ENCODE peak calls at places on chromosome 18, in four cellular contexts. F is A549, V is lower lobe of right lung, H is heart left ventricle. W is an unnamed sample.
A peak's percentile ranks its signal among the peaks of the same experiment; 100 is the strongest.

GRCh38 chr18:21210278-21210677 is 31.8 kb upstream of the GREB1L start:
- DNase-seq in V (no peak), H (no peak), F (no peak), W (no peak)

GRCh38 chr18:70288851-70289328 is at the start of gene SOCS6:
- DNase-seq in H (peak; percentile 73), F (no peak), V (peak; percentile 74), W (peak; percentile 63)

GRCh38 chr18:13452448-13452811 is 233.9 kb downstream of the LDLRAD4 start:
- DNase-seq in F (peak; percentile 10), V (no peak), H (no peak), W (no peak)

GRCh38 chr18:54440292-54440691 is 82.6 kb downstream of the C18orf54 start:
- DNase-seq in V (no peak), F (no peak), H (no peak), W (no peak)

GRCh38 chr18:76458522-76459311 is 36.3 kb downstream of the ZNF516 start:
- DNase-seq in H (no peak), V (peak; percentile 37), F (no peak), W (no peak)

GRCh38 chr18:11411021-11411420 is 198.4 kb upstream of the SLC35G4 start:
- DNase-seq in F (no peak), V (no peak), H (no peak), W (no peak)

GRCh38 chr18:51125976-51126375 is 71.5 kb downstream of the MEX3C start:
- DNase-seq in V (no peak), H (no peak), F (no peak), W (no peak)

GRCh38 chr18:36153203-36153602 is 23.5 kb downstream of the ELP2 start:
- DNase-seq in F (no peak), V (no peak), H (no peak), W (no peak)

GRCh38 chr18:57677289-57678211 is 55.9 kb upstream of the NARS1 start:
- DNase-seq in F (no peak), H (no peak), V (no peak), W (no peak)

GRCh38 chr18:67217551-67218166 is 298.9 kb downstream of the DSEL start:
- DNase-seq in H (peak; percentile 20), F (peak; percentile 1), V (no peak), W (peak; percentile 48)

GRCh38 chr18:68937204-68937603 is 139.3 kb downstream of the CCDC102B start:
- DNase-seq in H (no peak), V (no peak), F (no peak), W (no peak)

GRCh38 chr18:68699043-68699442 is 15.9 kb downstream of the TMX3 start:
- DNase-seq in H (no peak), F (no peak), V (no peak), W (no peak)

GRCh38 chr18:60984496-60984895 is 348.7 kb upstream of the CDH20 start:
- DNase-seq in H (no peak), F (no peak), V (no peak), W (no peak)

GRCh38 chr18:58058720-58059119 is 14.7 kb downstream of the NEDD4L start:
- DNase-seq in V (no peak), H (no peak), F (no peak), W (no peak)

GRCh38 chr18:58911241-58911640 is 46.6 kb downstream of the ZNF532 start:
- DNase-seq in F (no peak), H (no peak), V (no peak), W (no peak)

GRCh38 chr18:30870466-30870865 is 172.1 kb downstream of the DSC3 start:
- DNase-seq in V (no peak), H (no peak), F (no peak), W (no peak)

GRCh38 chr18:50928551-50928950 is 39.3 kb upstream of the ELAC1 start:
- DNase-seq in H (no peak), F (no peak), V (no peak), W (no peak)

GRCh38 chr18:59123588-59124369 is 15.9 kb upstream of the SEC11C start:
- DNase-seq in H (no peak), F (peak; percentile 28), V (no peak), W (no peak)

GRCh38 chr18:51098082-51098481 is 68.1 kb downstream of the SMAD4 start:
- DNase-seq in F (no peak), H (no peak), V (no peak), W (no peak)

GRCh38 chr18:48010264-48010663 is 79.8 kb upstream of the SMAD2 start:
- DNase-seq in H (no peak), V (no peak), F (no peak), W (no peak)

GRCh38 chr18:78771496-78772368 is 207.9 kb upstream of the SALL3 start:
- DNase-seq in H (no peak), V (no peak), F (no peak), W (no peak)

GRCh38 chr18:79493801-79494211 is 98.1 kb downstream of the NFATC1 start:
- DNase-seq in V (peak; percentile 45), F (no peak), H (no peak), W (no peak)

GRCh38 chr18:58104071-58104470 is 60.0 kb downstream of the NEDD4L start:
- DNase-seq in H (no peak), F (no peak), V (no peak), W (peak; percentile 58)

GRCh38 chr18:79950440-79951341 is 762 bp downstream of the SLC66A2 start:
- DNase-seq in F (peak; percentile 25), V (peak; percentile 74), H (no peak), W (peak; percentile 38)

GRCh38 chr18:65439184-65439583 is 311.6 kb upstream of the CDH7 start:
- DNase-seq in F (no peak), H (no peak), V (no peak), W (no peak)

GRCh38 chr18:55587341-55588000 is 521 bp downstream of the TCF4 start:
- DNase-seq in F (peak; percentile 9), V (no peak), H (peak; percentile 37), W (no peak)

GRCh38 chr18:74139888-74140287 is 7.7 kb downstream of the FBXO15 start:
- DNase-seq in F (no peak), V (no peak), H (no peak), W (no peak)

GRCh38 chr18:2657788-2658458 is 2.4 kb downstream of the SMCHD1 start:
- DNase-seq in H (no peak), F (no peak), V (no peak), W (peak; percentile 94)

GRCh38 chr18:40582105-40582504 is 1372.9 kb upstream of the PIK3C3 start:
- DNase-seq in H (no peak), V (no peak), F (no peak), W (no peak)

GRCh38 chr18:9742588-9743131 is 34.6 kb downstream of the RAB31 start:
- DNase-seq in H (no peak), F (no peak), V (no peak), W (no peak)

GRCh38 chr18:3305354-3305762 is 43.4 kb downstream of the MYL12B start:
- DNase-seq in F (no peak), H (no peak), V (no peak), W (peak; percentile 39)

GRCh38 chr18:46469186-46469915 is 187.7 kb downstream of the LOXHD1 start:
- DNase-seq in H (no peak), F (no peak), V (no peak), W (no peak)

GRCh38 chr18:80033181-80034067 is 810 bp upstream of the RBFA start:
- DNase-seq in V (no peak), F (peak; percentile 64), H (no peak), W (peak; percentile 86)

GRCh38 chr18:63422862-63423304 is 607 bp upstream of the VPS4B start:
- DNase-seq in V (peak; percentile 65), F (peak; percentile 3), H (no peak), W (no peak)

DNA sequence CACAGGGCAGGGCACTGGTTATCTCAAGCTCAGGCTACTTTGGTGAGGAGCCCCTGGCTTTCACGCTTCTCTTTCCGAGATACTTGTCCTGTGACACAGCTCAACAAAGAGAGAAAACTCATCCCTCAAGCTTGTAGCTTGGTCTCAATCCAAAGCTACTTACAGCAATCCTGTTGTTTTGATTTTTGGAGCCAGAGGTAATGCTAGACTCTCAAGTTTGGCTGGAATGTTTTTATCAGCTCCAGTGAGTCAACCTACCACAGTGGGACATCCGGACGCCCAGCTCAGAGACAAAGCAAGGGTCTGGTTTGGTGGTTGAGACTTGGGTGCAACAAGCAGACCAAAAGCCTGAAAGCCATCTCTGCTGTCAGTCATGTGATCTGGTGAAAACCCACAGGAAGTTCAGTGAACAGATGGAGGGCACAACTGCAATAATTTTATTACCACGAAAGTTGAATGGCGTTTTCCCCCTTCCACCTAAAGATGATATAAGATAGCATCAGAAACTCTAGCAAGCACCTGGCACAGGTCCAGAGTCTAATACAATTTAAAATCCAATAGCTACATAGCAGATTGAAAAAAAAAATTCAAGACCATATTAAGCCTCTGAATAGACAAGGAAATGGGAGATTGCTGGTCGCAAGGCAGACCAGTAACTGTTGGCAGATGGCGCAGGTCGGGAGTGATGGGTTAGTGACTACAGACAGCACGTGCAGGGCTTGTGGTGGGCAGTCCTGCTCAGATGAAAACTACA is 102.3 kb upstream of the SMAD7 start:
- DNase-seq in F (no peak), V (no peak), H (no peak), W (peak; percentile 63)
- H3K27ac ChIP-seq in F (no peak overlapping the region), V (no peak overlapping the region), H (no peak overlapping the region), W (peak overlapping the region; percentile 60)

DNA sequence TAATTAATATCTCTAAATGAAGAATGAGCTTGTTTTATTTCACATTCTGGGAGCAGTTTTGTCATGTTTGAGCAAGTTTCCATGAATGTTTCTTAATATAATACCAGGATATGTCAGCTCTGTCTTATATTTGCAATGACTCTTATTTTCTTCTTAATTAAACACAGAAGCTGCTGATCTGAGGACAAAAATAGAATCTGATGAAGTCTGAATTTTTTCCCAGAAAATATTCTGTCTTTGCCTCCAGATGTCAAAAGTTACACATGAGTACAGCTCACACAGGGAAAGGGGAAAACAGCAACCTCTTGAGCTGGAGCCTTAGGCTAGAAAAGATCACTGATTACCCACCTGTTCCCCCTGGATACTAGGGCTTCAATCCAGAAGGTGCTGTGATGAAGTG is 606.6 kb upstream of the SYT4 start:
- DNase-seq in V (no peak), H (no peak), F (no peak), W (no peak)
- H3K4me1 ChIP-seq in V (no peaks in the 10 kb centered on the region), H (no peaks in the 10 kb centered on the region), F (no peaks in the 10 kb centered on the region), W (no peaks in the 10 kb centered on the region)

DNA sequence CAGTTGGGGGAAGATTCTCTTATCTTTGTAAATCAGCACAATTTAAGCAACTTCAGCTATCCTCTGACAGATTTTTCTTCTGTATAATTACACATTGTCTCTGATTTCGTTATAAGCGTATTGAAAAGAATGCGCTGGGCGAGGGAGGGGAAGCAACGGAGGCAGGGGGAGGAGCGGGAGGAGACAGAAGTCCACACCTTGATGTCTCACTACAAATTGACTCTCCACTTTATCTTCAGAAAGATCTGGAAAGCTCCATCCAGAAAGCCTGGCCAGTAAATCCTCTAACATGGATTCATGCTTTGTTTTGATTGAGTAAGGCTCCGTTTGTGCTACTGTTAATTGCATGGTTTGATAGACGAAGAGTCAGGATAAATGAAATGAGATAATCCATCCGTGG is 76.6 kb downstream of the SMIM21 start:
- DNase-seq in F (no peak), H (no peak), V (no peak), W (peak; percentile 9)
- H3K27ac ChIP-seq in F (no peak overlapping the region), H (no peak overlapping the region), V (no peak overlapping the region), W (no peak overlapping the region)

GRCh38 chr18:34292594-34292993 is 67.9 kb upstream of the NOL4 start:
- DNase-seq in H (no peak), V (no peak), F (no peak), W (no peak)

GRCh38 chr18:34299828-34300227 is 75.1 kb upstream of the NOL4 start:
- DNase-seq in F (no peak), V (no peak), H (no peak), W (no peak)

DNA sequence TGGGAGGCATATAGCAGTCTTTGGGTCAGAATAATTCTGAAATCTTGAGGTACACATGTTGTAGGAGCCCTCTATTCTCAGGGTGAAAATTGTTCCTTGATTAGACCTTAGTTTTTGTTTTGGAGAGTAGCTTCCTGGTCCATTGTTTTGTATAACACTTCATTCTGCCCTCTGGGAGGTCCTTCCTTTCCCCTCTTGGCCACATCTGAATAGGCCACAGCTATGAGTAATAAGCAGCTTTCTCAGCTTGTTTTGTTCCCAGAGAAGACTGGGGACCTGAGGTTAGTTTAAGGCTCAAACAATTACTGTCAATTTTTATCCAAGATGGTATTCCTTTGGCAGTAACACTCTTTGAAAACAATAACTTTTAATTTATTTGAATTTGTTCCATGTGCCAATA is 72.6 kb upstream of the NOL4 start:
- DNase-seq in H (no peak), F (no peak), V (no peak), W (no peak)
- H3K4me1 ChIP-seq in H (no peaks in the 10 kb centered on the region), F (no peaks in the 10 kb centered on the region), V (no peaks in the 10 kb centered on the region), W (no peaks in the 10 kb centered on the region)

W was measured in small intestine.